ENCODE peak calls at places on chromosomes 7 and 10, in six cellular contexts. V is adrenal gland, E is psoas muscle, N is upper lobe of left lung, Y is right lobe of liver, T is upper lobe of right lung. I is an unnamed sample.

GRCh38 chr7:8491106-8491505 is 57.7 kb downstream of the NXPH1 start:
- DNase-seq in V (no peak), E (no peak), N (no peak), Y (no peak), T (no peak), I (no peak)

GRCh38 chr7:117809958-117810357 is 63.3 kb downstream of the CTTNBP2 start:
- DNase-seq in V (no peak), E (no peak), N (no peak), Y (no peak), T (no peak), I (peak; percentile 38)

GRCh38 chr7:128742206-128742605 is 3.0 kb downstream of the CALU start:
- DNase-seq in V (no peak), E (no peak), N (no peak), Y (no peak), T (no peak), I (no peak)

GRCh38 chr10:49598164-49598856 is 11.8 kb upstream of the SLC18A3 start:
- DNase-seq in V (no peak), E (no peak), N (no peak), Y (no peak), T (no peak), I (no peak)

GRCh38 chr7:155597753-155598140 is 46.7 kb upstream of the RBM33 start:
- DNase-seq in V (no peak), E (no peak), N (no peak), Y (no peak), T (no peak), I (peak; percentile 46)

GRCh38 chr7:116259156-116259555 is 48.8 kb downstream of the TES start:
- DNase-seq in V (no peak), E (no peak), N (no peak), Y (no peak), T (no peak), I (no peak)

GRCh38 chr7:91029688-91030087 is 234.5 kb upstream of the FZD1 start:
- DNase-seq in V (no peak), E (no peak), N (no peak), Y (no peak), T (no peak), I (no peak)

GRCh38 chr10:48493083-48493871 is 111.6 kb downstream of the ARHGAP22 start:
- DNase-seq in V (no peak), E (peak; percentile 41), N (no peak), Y (peak; percentile 39), T (peak; percentile 74), I (no peak)

GRCh38 chr10:1119027-1119426 is 62.8 kb downstream of the WDR37 start:
- DNase-seq in V (peak; percentile 54), E (no peak), N (no peak), Y (peak; percentile 8), T (no peak), I (no peak)

GRCh38 chr7:55438085-55438764 is 73.1 kb downstream of the LANCL2 start:
- DNase-seq in V (no peak), E (no peak), N (no peak), Y (no peak), T (peak; percentile 63), I (no peak)

GRCh38 chr7:5381211-5381772 is 42.3 kb downstream of the TNRC18 start:
- DNase-seq in V (no peak), E (no peak), N (no peak), Y (no peak), T (no peak), I (no peak)

GRCh38 chr7:91151916-91152315 is 112.3 kb upstream of the FZD1 start:
- DNase-seq in V (no peak), E (no peak), N (no peak), Y (no peak), T (no peak), I (no peak)

GRCh38 chr7:151428393-151429231 is 11.3 kb downstream of the CRYGN start:
- DNase-seq in V (no peak), E (no peak), N (peak; percentile 52), Y (peak; percentile 42), T (no peak), I (no peak)

GRCh38 chr10:119024882-119025281 is 4.6 kb upstream of the NANOS1 start:
- DNase-seq in V (no peak), E (no peak), N (no peak), Y (no peak), T (no peak), I (no peak)

GRCh38 chr10:113018034-113018433 is 68.0 kb downstream of the TCF7L2 start:
- DNase-seq in V (no peak), E (no peak), N (no peak), Y (no peak), T (no peak), I (no peak)

GRCh38 chr10:60731134-60731883 is 47.0 kb upstream of the CDK1 start:
- DNase-seq in V (no peak), E (no peak), N (no peak), Y (no peak), T (no peak), I (peak; percentile 27)

GRCh38 chr10:132850896-132851295 is 64.9 kb upstream of the NKX6-2 start:
- DNase-seq in V (no peak), E (no peak), N (peak; percentile 72), Y (peak; percentile 39), T (peak; percentile 42), I (no peak)

GRCh38 chr10:78861456-78862327 is 207.1 kb upstream of the ZMIZ1 start:
- DNase-seq in V (no peak), E (no peak), N (no peak), Y (no peak), T (no peak), I (no peak)

GRCh38 chr7:39413866-39414668 is 152.1 kb upstream of the YAE1 start:
- DNase-seq in V (peak; percentile 27), E (peak; percentile 37), N (peak; percentile 87), Y (peak; percentile 66), T (peak; percentile 74), I (peak; percentile 24)

GRCh38 chr7:43764807-43765491 is 6.5 kb downstream of the BLVRA start:
- DNase-seq in V (no peak), E (no peak), N (no peak), Y (no peak), T (no peak), I (no peak)

GRCh38 chr10:84190621-84191020 is 3.7 kb upstream of the CDHR1 start:
- DNase-seq in V (no peak), E (no peak), N (no peak), Y (no peak), T (peak; percentile 48), I (no peak)

GRCh38 chr10:75097666-75098285 is 13.7 kb upstream of the SAMD8 start:
- DNase-seq in V (no peak), E (no peak), N (peak; percentile 22), Y (no peak), T (no peak), I (no peak)
- TF ChIP-seq CTCF in V (no peak), E (no peak), N (no peak), Y (no peak), T (no peak), I (no peak)

GRCh38 chr7:76340617-76341131 is 18.1 kb downstream of the YWHAG start:
- DNase-seq in V (no peak), E (no peak), N (no peak), Y (no peak), T (no peak), I (no peak)
- H3K4me1 ChIP-seq in V (peaks cover 27% of the 10 kb centered on the region), E (peaks cover 86% of the 10 kb centered on the region), N (peaks cover 12% of the 10 kb centered on the region), Y (no peaks in the 10 kb centered on the region), T (peaks cover 13% of the 10 kb centered on the region), I (peaks cover 38% of the 10 kb centered on the region)

DNA sequence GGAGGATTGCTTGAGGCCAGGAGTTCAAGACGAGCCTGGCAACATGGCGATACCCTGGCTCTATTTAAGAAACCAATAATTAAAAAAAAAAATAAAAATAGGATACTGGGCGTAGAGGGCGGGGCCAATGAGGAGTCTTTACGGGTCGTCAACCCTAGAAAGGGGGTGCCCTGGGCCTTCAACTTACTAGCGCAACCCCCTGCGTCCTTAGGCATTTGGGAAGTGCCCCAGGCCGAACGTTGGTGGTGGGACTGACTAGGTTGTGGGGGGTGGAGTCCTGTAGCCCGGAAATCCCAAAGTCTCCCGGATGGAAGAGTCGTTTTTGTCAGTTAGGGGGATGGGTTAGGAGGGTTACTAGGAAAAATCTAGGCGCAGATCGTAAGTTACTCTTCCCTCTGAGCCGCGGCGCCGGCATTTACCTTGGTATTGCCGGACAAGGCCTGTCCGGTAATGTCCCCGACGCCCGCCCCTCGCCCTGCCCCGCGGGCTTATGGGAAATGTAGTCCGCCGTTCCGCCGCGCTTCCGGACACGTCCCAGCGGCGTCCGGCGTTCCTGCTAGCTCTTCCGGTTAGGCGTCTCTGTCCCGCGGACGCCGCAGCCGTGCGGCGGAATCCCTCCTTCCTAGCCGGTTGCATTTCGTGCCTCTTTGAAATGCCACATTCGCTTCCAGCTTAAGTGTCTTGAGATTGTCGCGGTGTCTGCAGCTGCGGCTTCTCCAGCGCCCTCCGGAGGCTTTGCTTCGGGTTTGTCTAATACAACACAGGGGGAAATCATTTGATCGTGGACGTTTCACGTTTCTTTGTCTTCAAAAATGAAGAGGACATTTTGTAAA is 1.3 kb upstream of the ACBD5 start:
- DNase-seq in V (peak; percentile 93), E (peak; percentile 93), N (peak; percentile 98), Y (peak; percentile 94), T (peak; percentile 97), I (peak; percentile 92)
- TF ChIP-seq CTCF in V (peak; percentile 57), E (peak; percentile 27), N (peak; percentile 16), Y (peak; percentile 27), T (peak; percentile 29), I (peak; percentile 49)

GRCh38 chr7:36114355-36114754 is 38.7 kb upstream of the EEPD1 start:
- DNase-seq in V (no peak), E (no peak), N (no peak), Y (no peak), T (no peak), I (no peak)
- H3K4me1 ChIP-seq in V (peaks cover 3% of the 10 kb centered on the region), E (peaks cover 36% of the 10 kb centered on the region), N (peaks cover 11% of the 10 kb centered on the region), Y (no peaks in the 10 kb centered on the region), T (peaks cover 16% of the 10 kb centered on the region), I (peaks cover 13% of the 10 kb centered on the region)

GRCh38 chr10:109239371-109239770 is 683.9 kb downstream of the XPNPEP1 start:
- DNase-seq in V (no peak), E (no peak), N (no peak), Y (no peak), T (no peak), I (no peak)

DNA sequence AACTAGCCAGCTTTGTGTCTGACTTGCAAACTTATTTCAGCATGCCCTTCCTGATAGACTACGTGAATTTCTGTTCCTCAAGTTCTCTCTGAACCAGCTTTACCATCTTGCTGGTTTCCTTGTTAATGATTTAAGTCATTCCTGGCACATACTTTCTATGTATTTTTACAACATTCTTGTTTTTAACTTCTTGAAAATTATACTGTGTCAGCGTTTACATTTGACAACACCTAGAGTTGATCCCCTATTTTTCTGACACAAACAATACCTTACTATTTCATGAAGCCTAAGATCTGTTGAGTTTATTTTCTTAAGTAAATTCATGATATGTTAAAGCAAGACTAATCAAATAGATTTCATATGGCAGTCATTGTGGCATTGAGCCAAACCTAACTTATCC is 686.3 kb downstream of the XPNPEP1 start:
- DNase-seq in V (no peak), E (no peak), N (no peak), Y (no peak), T (no peak), I (no peak)
- TF ChIP-seq CTCF in V (no peak), E (no peak), N (no peak), Y (no peak), T (no peak), I (no peak)

DNA sequence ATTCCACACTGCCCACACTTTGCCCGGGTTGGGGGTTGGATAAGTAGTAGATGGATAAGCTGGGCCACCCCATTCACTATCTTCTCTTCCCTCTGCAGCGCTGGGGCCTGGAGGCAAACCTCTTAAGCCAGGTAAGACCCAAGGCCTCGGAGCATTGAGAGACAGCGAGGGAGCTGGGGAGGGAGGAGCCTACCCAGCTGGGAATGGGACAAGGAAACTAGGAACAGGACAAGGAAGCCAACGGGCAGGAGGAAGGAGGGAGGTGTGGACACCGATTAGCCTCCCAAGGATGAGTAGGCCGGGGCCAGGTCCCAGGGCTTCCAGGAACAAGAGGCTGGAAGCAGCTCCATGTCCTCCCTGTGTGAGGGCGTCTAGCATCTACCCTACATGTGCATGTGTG is 9.6 kb downstream of the ELN start:
- DNase-seq in V (no peak), E (peak; percentile 57), N (no peak), Y (no peak), T (no peak), I (no peak)
- H3K4me1 ChIP-seq in V (no peaks in the 10 kb centered on the region), E (peaks cover 47% of the 10 kb centered on the region), N (peaks cover 12% of the 10 kb centered on the region), Y (no peaks in the 10 kb centered on the region), T (peaks cover 28% of the 10 kb centered on the region), I (peaks cover 61% of the 10 kb centered on the region)

I was measured in body of pancreas.